ENCODE peak calls at places on chromosomes 11 and 22, in eight cellular contexts. Z, D, C, N, F, O, E and S are unnamed samples.

GRCh38 chr11:85685820-85686459 is at the start of gene CCDC89:
- DNase-seq in F (no peak), C (peak; percentile 86), D (no peak), Z (no peak), E (no peak), N (peak; percentile 79), O (peak; percentile 92), S (no peak)

GRCh38 chr11:3860360-3860759 is 4.9 kb downstream of the STIM1 start:
- DNase-seq in E (no peak), Z (no peak), F (no peak), D (no peak), C (no peak), N (no peak), O (no peak), S (no peak)

GRCh38 chr11:2542406-2542805 is 97.6 kb downstream of the KCNQ1 start:
- DNase-seq in Z (no peak), D (no peak), E (no peak), O (peak; percentile 46), C (peak; percentile 33), F (no peak), N (no peak), S (no peak)

GRCh38 chr11:78818201-78818600 is 243.5 kb upstream of the NARS2 start:
- DNase-seq in C (no peak), Z (no peak), E (no peak), F (no peak), O (no peak), D (no peak), N (no peak), S (no peak)

GRCh38 chr11:46386674-46387073 is 4.9 kb downstream of the CHRM4 start:
- DNase-seq in O (no peak), N (no peak), D (no peak), C (no peak), E (no peak), Z (no peak), F (no peak), S (no peak)

GRCh38 chr22:44398791-44399190 is 86.0 kb upstream of the SHISAL1 start:
- DNase-seq in C (peak; percentile 31), Z (peak; percentile 3), O (no peak), E (no peak), D (no peak), N (peak; percentile 16), F (no peak), S (no peak)

GRCh38 chr11:73312036-73312435 is 4.0 kb downstream of the ARHGEF17 start:
- DNase-seq in D (no peak), Z (no peak), F (no peak), E (no peak), N (no peak), C (no peak), O (peak; percentile 62), S (no peak)

GRCh38 chr11:66429983-66430602 is 8.6 kb downstream of the MRPL11 start:
- DNase-seq in F (peak; percentile 45), E (peak; percentile 52), Z (peak; percentile 65), N (peak; percentile 88), C (no peak), O (peak; percentile 90), D (peak; percentile 72), S (peak; percentile 72)

GRCh38 chr11:125379565-125380343 is 116.3 kb downstream of the FEZ1 start:
- DNase-seq in F (no peak), Z (no peak), N (no peak), C (no peak), E (no peak), D (no peak), O (no peak), S (no peak)

GRCh38 chr11:128207861-128208321 is 379.5 kb downstream of the ETS1 start:
- DNase-seq in F (peak; percentile 88), N (no peak), Z (no peak), C (no peak), E (no peak), O (no peak), D (no peak), S (no peak)

GRCh38 chr22:50735739-50736030 is 2.3 kb upstream of the ACR start:
- DNase-seq in E (no peak), Z (no peak), D (no peak), C (no peak), F (no peak), N (no peak), O (peak; percentile 56), S (no peak)

GRCh38 chr11:79097279-79097875 is 343.5 kb downstream of the TENM4 start:
- DNase-seq in E (peak; percentile 19), F (no peak), Z (no peak), D (no peak), N (no peak), O (no peak), C (no peak), S (no peak)

GRCh38 chr11:68066742-68067141 is 27.9 kb downstream of the TCIRG1 start:
- DNase-seq in D (no peak), O (no peak), F (no peak), N (no peak), Z (no peak), E (no peak), C (no peak), S (no peak)

GRCh38 chr11:88555018-88555828 is 217.7 kb upstream of the CTSC start:
- DNase-seq in Z (no peak), F (peak; percentile 99), C (no peak), O (no peak), E (peak; percentile 5), D (no peak), N (no peak), S (peak; percentile 17)

GRCh38 chr11:108593910-108594434 is 404 bp upstream of the EXPH5 start:
- DNase-seq in E (no peak), D (no peak), N (peak; percentile 23), F (no peak), O (no peak), Z (no peak), C (no peak), S (no peak)

GRCh38 chr11:30488304-30488998 is 97.7 kb downstream of the MPPED2 start:
- DNase-seq in O (no peak), Z (no peak), F (peak; percentile 36), C (no peak), D (no peak), N (peak; percentile 42), E (peak; percentile 85), S (no peak)

GRCh38 chr11:130198292-130198691 is 38.7 kb downstream of the ST14 start:
- DNase-seq in E (no peak), N (no peak), D (no peak), Z (no peak), O (no peak), C (no peak), F (no peak), S (no peak)
- TF ChIP-seq POLR2AphosphoS5 in E (no peak), N (no peak), D (no peak), Z (no peak), O (no peak), C (no peak), F (no peak), S (no peak)

DNA sequence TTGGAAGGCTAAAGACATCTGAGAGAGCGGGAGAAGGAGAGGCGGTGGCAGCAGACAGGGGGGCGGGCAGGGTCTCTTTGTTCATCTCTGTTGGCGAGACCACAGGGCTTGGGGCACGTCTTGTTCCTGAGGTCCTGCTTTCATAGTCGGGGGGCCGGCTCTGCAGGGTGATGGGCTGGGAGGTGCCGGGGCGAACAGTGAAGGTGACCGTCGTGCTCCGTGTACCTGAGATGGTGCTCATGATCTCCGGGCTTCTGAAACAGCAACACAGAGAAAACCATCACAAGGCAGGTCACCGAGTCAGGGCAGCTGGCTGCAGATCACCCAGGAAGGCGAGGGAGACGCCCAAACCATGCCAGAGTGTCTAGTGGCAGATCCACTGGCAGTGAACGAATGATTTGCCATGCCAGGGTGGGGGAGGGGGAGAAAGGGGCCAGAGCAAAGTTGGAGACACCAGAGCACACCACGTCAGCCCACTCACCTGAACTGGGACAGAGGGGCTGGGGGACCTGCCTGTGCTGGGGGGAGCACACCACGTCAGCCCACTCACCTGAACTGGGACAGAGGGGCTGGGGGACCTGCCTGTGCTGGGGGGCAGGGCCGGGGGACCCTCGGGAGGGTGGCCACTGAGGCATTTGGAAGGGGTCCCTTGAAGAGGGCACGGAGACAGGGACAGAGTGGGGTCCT is 75.0 kb downstream of the CTTN start:
- DNase-seq in E (no peak), C (no peak), N (no peak), Z (no peak), D (no peak), F (no peak), O (peak; percentile 42), S (no peak)
- TF ChIP-seq POLR2AphosphoS5 in E (no peak), C (no peak), N (no peak), Z (no peak), D (no peak), F (no peak), O (no peak), S (no peak)

GRCh38 chr11:18384157-18384641 is 10.2 kb upstream of the LDHA start:
- DNase-seq in O (peak; percentile 90), D (peak; percentile 69), Z (no peak), E (peak; percentile 77), N (peak; percentile 74), F (peak; percentile 69), C (peak; percentile 87), S (peak; percentile 88)
- TF ChIP-seq POLR2AphosphoS5 in O (peak; percentile 65), D (no peak), Z (peak; percentile 75), E (peak; percentile 78), N (no peak), F (peak; percentile 5), C (peak; percentile 28), S (no peak)

GRCh38 chr22:37428649-37429586 is 1.6 kb upstream of the ELFN2 start:
- DNase-seq in D (peak; percentile 45), O (no peak), F (peak; percentile 56), C (no peak), E (peak; percentile 29), Z (peak; percentile 71), N (peak; percentile 88), S (no peak)
- TF ChIP-seq POLR2AphosphoS5 in D (no peak), O (no peak), F (no peak), C (no peak), E (no peak), Z (no peak), N (no peak), S (no peak)

GRCh38 chr11:31620434-31620833 is 110.9 kb downstream of the ELP4 start:
- DNase-seq in C (no peak), N (no peak), F (no peak), E (no peak), D (no peak), Z (no peak), O (no peak), S (no peak)

GRCh38 chr11:31619980-31620379 is 110.4 kb downstream of the ELP4 start:
- DNase-seq in E (no peak), F (no peak), Z (no peak), O (no peak), N (no peak), D (no peak), C (no peak), S (no peak)

GRCh38 chr11:31628111-31628510 is 118.5 kb downstream of the ELP4 start:
- DNase-seq in F (no peak), D (no peak), O (no peak), C (no peak), E (no peak), N (no peak), Z (no peak), S (no peak)

DNA sequence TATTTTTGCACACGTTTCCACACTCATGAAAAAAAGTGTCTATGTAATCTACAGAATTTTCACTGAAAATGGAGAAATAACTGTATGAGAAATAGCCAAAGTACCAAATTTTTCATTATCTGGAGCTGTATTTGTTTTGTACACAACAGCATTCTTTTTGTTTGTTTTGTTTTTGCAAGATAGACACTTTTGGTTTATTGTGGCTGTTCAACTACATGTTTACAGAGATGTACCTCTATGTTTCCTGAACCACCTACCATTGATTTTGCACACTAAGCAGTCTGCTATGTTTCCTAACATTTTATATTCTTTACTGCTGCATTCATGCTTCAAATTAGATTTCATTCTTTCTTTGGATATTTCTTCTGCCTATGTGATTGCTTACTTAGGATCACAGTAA is 116.3 kb downstream of the ELP4 start:
- DNase-seq in E (no peak), C (no peak), N (no peak), F (no peak), O (no peak), Z (no peak), D (no peak), S (no peak)
- TF ChIP-seq POLR2AphosphoS5 in E (no peak), C (no peak), N (no peak), F (no peak), O (no peak), Z (no peak), D (no peak), S (no peak)